ENCODE peak calls at places on chromosome 22, in five cellular contexts. H is H1, C is NT2/D1, Y is HepG2, N is GM12878. P is an unnamed sample.
A peak's percentile ranks its signal among the peaks of the same experiment; 100 is the strongest.

GRCh38 chr22:24153353-24153752 is 27.9 kb upstream of the SUSD2 start:
- DNase-seq in H (no peak), Y (no peak), C (no peak), N (no peak), P (no peak)

GRCh38 chr22:42796081-42796480 is 61.0 kb downstream of the ARFGAP3 start:
- DNase-seq in C (no peak), H (no peak), N (no peak), Y (no peak), P (no peak)

GRCh38 chr22:49106136-49106930 is 721.3 kb downstream of the BRD1 start:
- DNase-seq in Y (no peak), N (no peak), H (no peak), C (no peak), P (no peak)

GRCh38 chr22:43467571-43467970 is 55.8 kb downstream of the MPPED1 start:
- DNase-seq in Y (no peak), N (no peak), H (no peak), C (no peak), P (no peak)

GRCh38 chr22:31944700-31945477 is 554 bp downstream of the YWHAH start:
- DNase-seq in C (no peak), Y (no peak), N (no peak), H (no peak), P (peak; percentile 52)

GRCh38 chr22:39472570-39473556 is 16.1 kb downstream of the MGAT3 start:
- DNase-seq in C (no peak), Y (no peak), H (no peak), N (no peak), P (no peak)

GRCh38 chr22:42734406-42734805 is 13.7 kb upstream of the A4GALT start:
- DNase-seq in Y (no peak), N (no peak), H (no peak), C (no peak), P (no peak)

GRCh38 chr22:39245130-39246039 is 603 bp upstream of the PDGFB start:
- DNase-seq in Y (no peak), H (no peak), C (no peak), N (no peak), P (no peak)

GRCh38 chr22:26561756-26562417 is 28.0 kb downstream of the TPST2 start:
- DNase-seq in C (no peak), H (no peak), N (no peak), Y (no peak), P (no peak)

GRCh38 chr22:24553597-24554315 is 1.2 kb downstream of the GUCD1 start:
- DNase-seq in Y (peak; percentile 25), H (no peak), C (no peak), N (no peak), P (no peak)

GRCh38 chr22:24106385-24107381 is 74.6 kb upstream of the SUSD2 start:
- DNase-seq in C (no peak), Y (no peak), H (no peak), N (peak; percentile 41), P (no peak)

GRCh38 chr22:31940506-31940905 is 3.8 kb upstream of the YWHAH start:
- DNase-seq in C (no peak), N (no peak), H (no peak), Y (no peak), P (no peak)

GRCh38 chr22:41919357-41920224 is 4.7 kb upstream of the SHISA8 start:
- DNase-seq in N (peak; percentile 71), C (no peak), H (peak; percentile 72), Y (no peak), P (no peak)

GRCh38 chr22:17769716-17770082 is 4.6 kb downstream of the BID start:
- DNase-seq in C (no peak), H (no peak), Y (no peak), N (no peak), P (no peak)

GRCh38 chr22:35592418-35592967 is 24.6 kb downstream of the MB start:
- DNase-seq in N (no peak), C (no peak), H (no peak), Y (no peak), P (no peak)

GRCh38 chr22:19357270-19358105 is 66.0 kb upstream of the CLTCL1 start:
- DNase-seq in Y (no peak), H (no peak), C (no peak), N (no peak), P (peak; percentile 5)
- TF ChIP-seq SUZ12 in Y (no peak), H (no peak), C (no peak), N (no peak), P (no peak)

DNA sequence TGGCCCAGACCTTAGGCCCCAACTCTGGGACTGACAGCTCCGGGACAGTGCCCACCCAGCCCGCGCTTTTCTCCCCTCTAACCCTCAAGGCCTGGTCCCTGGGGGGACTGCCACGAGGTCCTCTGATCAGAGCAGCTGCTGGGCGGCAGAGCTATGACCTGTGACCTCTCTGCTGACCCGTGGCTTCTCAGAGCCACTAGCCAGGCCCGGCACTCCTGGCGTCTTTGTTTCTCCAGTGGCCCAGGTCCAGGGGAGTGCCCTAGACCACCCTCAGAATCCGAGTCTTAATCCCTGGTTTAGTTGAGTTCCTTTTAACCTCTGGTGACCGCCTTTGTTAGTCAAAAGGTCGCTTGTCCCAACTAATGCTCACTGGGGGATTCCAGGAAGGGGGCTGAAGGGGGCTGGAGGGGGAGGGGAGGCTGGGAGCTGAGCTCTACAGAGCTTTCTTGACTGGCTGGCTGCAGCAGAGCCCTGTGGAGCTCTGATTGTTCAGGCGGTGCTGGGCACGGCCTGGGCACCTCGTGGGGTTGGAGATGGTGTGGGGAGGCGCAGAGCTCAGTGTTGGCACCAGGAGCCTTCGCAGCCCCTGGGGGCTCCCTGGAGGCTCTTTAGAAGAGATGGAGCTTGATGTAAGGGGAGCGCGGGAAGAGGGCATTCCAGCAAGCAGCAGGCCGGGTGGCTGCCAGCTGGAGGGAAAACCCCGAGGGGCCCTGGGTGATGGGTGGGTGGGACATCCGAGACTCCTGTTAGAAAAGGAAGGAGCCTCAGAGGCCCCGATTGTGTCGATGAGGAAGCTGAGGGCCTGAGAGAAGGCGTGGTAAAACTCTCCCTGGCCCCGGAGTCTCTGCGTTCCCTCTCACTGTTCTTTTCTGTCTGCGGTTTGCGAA is 1.4 kb downstream of the FBLN1 start:
- DNase-seq in C (peak; percentile 68), N (no peak), Y (no peak), H (peak; percentile 53), P (no peak)
- TF ChIP-seq SUZ12 in C (no peak), N (no peak), Y (no peak), H (no peak), P (no peak)

GRCh38 chr22:30336752-30337460 is 10.2 kb upstream of the TBC1D10A start:
- DNase-seq in C (no peak), H (no peak), Y (no peak), N (no peak), P (no peak)
- TF ChIP-seq SUZ12 in C (no peak), H (no peak), Y (no peak), N (no peak), P (no peak)

GRCh38 chr22:44740307-44740706 is 12.1 kb upstream of the ARHGAP8 start:
- DNase-seq in C (no peak), H (no peak), N (no peak), Y (no peak), P (no peak)

GRCh38 chr22:44737414-44738346 is 14.7 kb upstream of the ARHGAP8 start:
- DNase-seq in H (no peak), Y (no peak), N (no peak), C (no peak), P (no peak)

GRCh38 chr22:44739024-44739423 is 13.4 kb upstream of the ARHGAP8 start:
- DNase-seq in C (no peak), H (no peak), N (no peak), Y (no peak), P (no peak)

GRCh38 chr22:44736581-44737413 is 15.6 kb upstream of the ARHGAP8 start:
- DNase-seq in C (no peak), N (no peak), Y (no peak), H (no peak), P (no peak)

DNA sequence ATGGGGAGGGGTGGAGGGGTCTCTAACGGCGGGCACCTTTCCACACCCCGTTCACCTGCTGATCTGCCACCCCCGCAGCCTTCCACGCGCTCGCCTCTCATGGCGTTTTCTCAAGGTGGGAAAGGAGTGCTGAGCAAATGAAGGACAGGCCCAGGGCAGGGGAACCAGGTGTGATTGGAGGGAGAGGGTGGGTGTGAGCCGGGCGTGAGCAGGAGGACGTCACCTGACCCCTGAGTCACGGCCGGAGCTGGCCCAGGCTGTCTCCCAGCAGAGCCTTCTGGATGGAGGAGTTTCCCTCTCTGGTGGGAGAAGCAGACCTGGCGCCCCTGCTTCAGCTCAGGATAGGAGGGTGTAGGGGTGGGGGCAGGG is 14.0 kb upstream of the ARHGAP8 start:
- DNase-seq in N (no peak), C (no peak), H (no peak), Y (peak; percentile 22), P (no peak)
- TF ChIP-seq SUZ12 in N (no peak), C (no peak), H (no peak), Y (no peak), P (no peak)

GRCh38 chr22:21632237-21632895 is at the start of gene CCDC116:
- DNase-seq in Y (peak; percentile 81), C (no peak), H (no peak), N (no peak), P (peak; percentile 61)

GRCh38 chr22:21634081-21634480 is 1.5 kb downstream of the CCDC116 start:
- DNase-seq in N (no peak), C (no peak), H (no peak), Y (no peak), P (no peak)

GRCh38 chr22:21633481-21633880 is 921 bp downstream of the CCDC116 start:
- DNase-seq in H (no peak), C (no peak), N (no peak), Y (no peak), P (no peak)

GRCh38 chr22:21631025-21631424 is 1.2 kb upstream of the YDJC start:
- DNase-seq in H (no peak), Y (no peak), C (no peak), N (no peak), P (no peak)

GRCh38 chr22:21632931-21633330 is 371 bp downstream of the CCDC116 start:
- DNase-seq in C (no peak), N (no peak), Y (no peak), H (no peak), P (no peak)
- TF ChIP-seq SUZ12 in C (no peak), N (no peak), Y (no peak), H (no peak), P (no peak)

GRCh38 chr22:45112136-45112879 is 51.4 kb upstream of the NUP50 start:
- DNase-seq in C (no peak), N (no peak), Y (no peak), H (no peak), P (no peak)
- TF ChIP-seq SUZ12 in C (no peak), N (no peak), Y (no peak), H (no peak), P (no peak)

GRCh38 chr22:20962491-20962945 is 4.5 kb upstream of the AIFM3 start:
- DNase-seq in Y (no peak), N (no peak), C (no peak), H (no peak), P (no peak)

GRCh38 chr22:20965104-20965887 is 1.8 kb upstream of the AIFM3 start:
- DNase-seq in C (no peak), H (no peak), Y (no peak), N (no peak), P (no peak)

GRCh38 chr22:20964799-20965103 is 2.3 kb upstream of the AIFM3 start:
- DNase-seq in H (no peak), N (no peak), Y (no peak), C (no peak), P (no peak)

GRCh38 chr22:20963201-20964052 is 3.6 kb upstream of the AIFM3 start:
- DNase-seq in N (no peak), Y (peak; percentile 91), C (no peak), H (no peak), P (no peak)

GRCh38 chr22:20964090-20964798 is 2.8 kb upstream of the AIFM3 start:
- DNase-seq in H (no peak), Y (no peak), N (no peak), C (no peak), P (no peak)
- TF ChIP-seq SUZ12 in H (no peak), Y (no peak), N (no peak), C (no peak), P (no peak)

GRCh38 chr22:37234736-37235711 is 9.0 kb downstream of the RAC2 start:
- DNase-seq in Y (no peak), C (no peak), H (no peak), N (no peak), P (no peak)
- TF ChIP-seq SUZ12 in Y (no peak), C (no peak), H (no peak), N (no peak), P (no peak)

P was measured in HEK293T.